ENCODE peak calls at places on chromosomes 7 and 10, in nine cellular contexts. S is activated CD4-positive, alpha-beta T cell treated with anti-CD3 and anti-CD28 coated beads, Interleukin-2, amount 50 U/mL, for 24 hours; U is CD8-positive, alpha-beta T cell; W is NCI-H2227 treated with DMSO at 0.1 percent for 48 hours; Q is NCI-H1105; D is MCF 10A; C is sigmoid colon; H is AG09319; I is HS-5. J is an unnamed sample.
A peak's percentile ranks its signal among the peaks of the same experiment; 100 is the strongest.

GRCh38 chr10:14009315-14010082 is 321.2 kb downstream of the FRMD4A start:
- DNase-seq in C (no peak), W (peak; percentile 10), Q (no peak), U (peak; percentile 46), D (no peak), H (peak; percentile 73), I (no peak), S (peak; percentile 40), J (peak; percentile 48)

GRCh38 chr10:60260321-60260720 is 129.4 kb downstream of the ANK3 start:
- DNase-seq in D (no peak), H (no peak), C (no peak), U (no peak), W (no peak), I (no peak), Q (no peak), S (no peak), J (no peak)

GRCh38 chr10:59432207-59432900 is 70.0 kb upstream of the FAM13C start:
- DNase-seq in Q (no peak), I (peak; percentile 46), S (no peak), C (no peak), D (peak; percentile 58), W (no peak), H (no peak), U (no peak), J (no peak)

GRCh38 chr7:66630529-66630928 is 1.8 kb downstream of the KCTD7 start:
- DNase-seq in H (no peak), I (no peak), S (no peak), D (no peak), W (no peak), C (no peak), U (no peak), Q (no peak), J (no peak)

GRCh38 chr10:44382131-44382858 is 2.6 kb downstream of the CXCL12 start:
- DNase-seq in D (no peak), C (peak; percentile 57), I (no peak), H (no peak), S (no peak), Q (no peak), W (no peak), U (no peak), J (no peak)

GRCh38 chr10:14329609-14330246 is 996 bp downstream of the FRMD4A start:
- DNase-seq in S (no peak), D (no peak), U (no peak), H (no peak), Q (no peak), C (no peak), W (peak; percentile 6), I (no peak), J (no peak)

GRCh38 chr7:5421626-5422323 is 1.9 kb downstream of the TNRC18 start:
- DNase-seq in W (no peak), S (no peak), I (peak; percentile 65), C (peak; percentile 81), Q (no peak), D (peak; percentile 69), H (no peak), U (no peak), J (no peak)

GRCh38 chr10:113111900-113112853 is 162.1 kb downstream of the TCF7L2 start:
- DNase-seq in H (no peak), W (no peak), D (peak; percentile 91), I (no peak), C (no peak), S (no peak), U (no peak), Q (no peak), J (no peak)

GRCh38 chr7:131285558-131285957 is 42.1 kb upstream of the MKLN1 start:
- DNase-seq in S (no peak), W (no peak), H (peak; percentile 42), C (no peak), I (no peak), Q (no peak), U (no peak), D (no peak), J (no peak)

GRCh38 chr7:156028521-156028920 is 216.3 kb upstream of the SHH start:
- DNase-seq in S (no peak), D (no peak), C (no peak), Q (no peak), W (no peak), I (no peak), U (no peak), H (no peak), J (no peak)

GRCh38 chr10:125117941-125118630 is 42.3 kb downstream of the CTBP2 start:
- DNase-seq in Q (no peak), C (peak; percentile 77), H (peak; percentile 65), D (no peak), S (no peak), W (no peak), I (no peak), U (no peak), J (no peak)

GRCh38 chr10:58464956-58465355 is 47.7 kb upstream of the BICC1 start:
- DNase-seq in U (no peak), C (no peak), H (no peak), I (no peak), D (no peak), Q (no peak), S (no peak), W (no peak), J (no peak)

GRCh38 chr7:92754756-92755581 is 81.4 kb downstream of the CDK6 start:
- DNase-seq in I (no peak), S (no peak), W (peak; percentile 35), U (no peak), H (no peak), D (no peak), Q (peak; percentile 55), C (no peak), J (no peak)

GRCh38 chr7:66617295-66617694 is 11.4 kb upstream of the KCTD7 start:
- DNase-seq in S (no peak), C (peak; percentile 86), Q (no peak), W (no peak), U (no peak), I (no peak), D (no peak), H (no peak), J (no peak)

GRCh38 chr10:29473411-29474100 is 161.2 kb downstream of the SVIL start:
- DNase-seq in D (no peak), I (no peak), Q (no peak), C (no peak), W (no peak), U (no peak), H (no peak), S (no peak), J (no peak)

GRCh38 chr10:12419279-12419847 is 70.0 kb downstream of the CAMK1D start:
- DNase-seq in C (peak; percentile 86), S (peak; percentile 29), U (no peak), H (peak; percentile 74), I (peak; percentile 56), D (peak; percentile 91), Q (no peak), W (no peak), J (no peak)

GRCh38 chr7:158648787-158649186 is 55.8 kb downstream of the NCAPG2 start:
- DNase-seq in U (no peak), S (no peak), D (no peak), W (no peak), I (no peak), C (no peak), H (no peak), Q (no peak), J (no peak)

GRCh38 chr7:159147687-159148086 is 3.0 kb upstream of the VIPR2 start:
- DNase-seq in H (no peak), S (no peak), C (no peak), Q (no peak), W (no peak), I (no peak), U (no peak), D (no peak), J (no peak)

GRCh38 chr7:92631830-92632487 is 41.8 kb upstream of the FAM133B start:
- DNase-seq in C (no peak), S (no peak), W (no peak), Q (no peak), U (no peak), H (no peak), I (no peak), D (no peak), J (no peak)

GRCh38 chr10:116748041-116748440 is 5.7 kb upstream of the HSPA12A start:
- DNase-seq in Q (no peak), U (no peak), S (no peak), C (peak; percentile 35), H (no peak), I (no peak), W (no peak), D (peak; percentile 78), J (no peak)

GRCh38 chr10:91380873-91381561 is 29.1 kb upstream of the HECTD2 start:
- DNase-seq in C (no peak), Q (no peak), H (no peak), I (no peak), W (no peak), S (no peak), U (no peak), D (no peak), J (no peak)

GRCh38 chr10:124956764-124957163 is 14.8 kb downstream of the ZRANB1 start:
- DNase-seq in Q (no peak), U (no peak), I (no peak), W (no peak), D (no peak), H (no peak), C (no peak), S (no peak), J (no peak)

GRCh38 chr7:106022193-106022821 is 59.2 kb downstream of the CDHR3 start:
- DNase-seq in H (no peak), C (no peak), Q (no peak), S (no peak), D (no peak), I (no peak), U (peak; percentile 72), W (no peak), J (no peak)

GRCh38 chr7:92645114-92645497 is 54.9 kb upstream of the FAM133B start:
- DNase-seq in D (no peak), Q (no peak), H (no peak), W (no peak), C (no peak), I (no peak), U (no peak), S (no peak), J (no peak)

GRCh38 chr10:73226663-73227062 is 20.4 kb downstream of the DNAJC9 start:
- DNase-seq in D (no peak), S (no peak), C (no peak), U (no peak), Q (no peak), W (no peak), H (no peak), I (no peak), J (no peak)

GRCh38 chr10:22135591-22135990 is 82.2 kb downstream of the EBLN1 start:
- DNase-seq in W (no peak), S (no peak), C (no peak), U (no peak), I (no peak), H (no peak), D (no peak), Q (no peak), J (no peak)

GRCh38 chr10:35643151-35643975 is 1.3 kb upstream of the FZD8 start:
- DNase-seq in S (no peak), U (no peak), H (no peak), Q (no peak), C (peak; percentile 92), I (no peak), W (no peak), D (peak; percentile 33), J (peak; percentile 87)

GRCh38 chr10:29470843-29471482 is 163.8 kb downstream of the SVIL start:
- DNase-seq in D (no peak), I (no peak), S (no peak), Q (no peak), U (no peak), H (no peak), W (no peak), C (no peak), J (no peak)

GRCh38 chr7:141674201-141674671 is 27.7 kb downstream of the DENND11 start:
- DNase-seq in S (no peak), C (no peak), H (no peak), W (no peak), D (peak; percentile 91), Q (no peak), I (no peak), U (no peak), J (no peak)

GRCh38 chr7:25995893-25996529 is 156.0 kb upstream of the NFE2L3 start:
- DNase-seq in C (no peak), I (no peak), W (no peak), S (no peak), Q (no peak), H (no peak), U (no peak), D (no peak), J (peak; percentile 51)

GRCh38 chr10:118980870-118981269 is 48.6 kb upstream of the NANOS1 start:
- DNase-seq in C (no peak), H (no peak), S (no peak), W (no peak), I (no peak), Q (no peak), D (no peak), U (no peak), J (no peak)

J was measured in NCI-H748 treated with DMSO at 0.1 percent for 48 hours.